ENCODE peak calls at places on chromosome 14, in six cellular contexts. One of them, this sample, is unnamed.

GRCh38 chr14:77194706-77195105 is 13.1 kb downstream of the TMEM63C start:
- DNase-seq in lung: no peak
- DNase-seq in tibial artery: no peak
- DNase-seq in stomach: no peak
- DNase-seq in gastrocnemius medialis: no peak
- DNase-seq in mammary epithelial cell: no peak
- DNase-seq in this sample: no peak

GRCh38 chr14:45526715-45527549 is 273.9 kb upstream of the MIS18BP1 start:
- DNase-seq in lung: no peak
- DNase-seq in tibial artery: no peak
- DNase-seq in stomach: peak; percentile 49
- DNase-seq in gastrocnemius medialis: peak; percentile 4
- DNase-seq in mammary epithelial cell: peak; percentile 45
- DNase-seq in this sample: no peak

GRCh38 chr14:53144244-53144643 is 8.9 kb downstream of the DDHD1 start:
- DNase-seq in lung: no peak
- DNase-seq in tibial artery: no peak
- DNase-seq in stomach: no peak
- DNase-seq in gastrocnemius medialis: no peak
- DNase-seq in mammary epithelial cell: no peak
- DNase-seq in this sample: no peak

GRCh38 chr14:99579077-99579836 is 24.8 kb downstream of the CCDC85C start:
- DNase-seq in lung: peak; percentile 81
- DNase-seq in tibial artery: no peak
- DNase-seq in stomach: peak; percentile 92
- DNase-seq in gastrocnemius medialis: no peak
- DNase-seq in mammary epithelial cell: peak; percentile 63
- DNase-seq in this sample: no peak

GRCh38 chr14:61417890-61418455 is 96.6 kb downstream of the PRKCH start:
- DNase-seq in lung: no peak
- DNase-seq in tibial artery: no peak
- DNase-seq in stomach: no peak
- DNase-seq in gastrocnemius medialis: no peak
- DNase-seq in mammary epithelial cell: no peak
- DNase-seq in this sample: no peak

GRCh38 chr14:21543426-21544350 is 17.5 kb upstream of the SALL2 start:
- DNase-seq in lung: no peak
- DNase-seq in tibial artery: no peak
- DNase-seq in stomach: no peak
- DNase-seq in gastrocnemius medialis: no peak
- DNase-seq in mammary epithelial cell: no peak
- DNase-seq in this sample: no peak

GRCh38 chr14:82855912-82856381 is 1322.3 kb upstream of the SEL1L start:
- DNase-seq in lung: no peak
- DNase-seq in tibial artery: no peak
- DNase-seq in stomach: no peak
- DNase-seq in gastrocnemius medialis: no peak
- DNase-seq in mammary epithelial cell: peak; percentile 8
- DNase-seq in this sample: no peak

GRCh38 chr14:43085820-43086219 is 1421.3 kb downstream of the FSCB start:
- DNase-seq in lung: no peak
- DNase-seq in tibial artery: no peak
- DNase-seq in stomach: no peak
- DNase-seq in gastrocnemius medialis: no peak
- DNase-seq in mammary epithelial cell: no peak
- DNase-seq in this sample: no peak

GRCh38 chr14:98578204-98578603 is 693.8 kb downstream of the BCL11B start:
- DNase-seq in lung: no peak
- DNase-seq in tibial artery: no peak
- DNase-seq in stomach: no peak
- DNase-seq in gastrocnemius medialis: no peak
- DNase-seq in mammary epithelial cell: peak; percentile 94
- DNase-seq in this sample: no peak

GRCh38 chr14:106826833-106827369 is 1300.5 kb downstream of the TMEM121 start:
- DNase-seq in lung: no peak
- DNase-seq in tibial artery: no peak
- DNase-seq in stomach: no peak
- DNase-seq in gastrocnemius medialis: no peak
- DNase-seq in mammary epithelial cell: peak; percentile 69
- DNase-seq in this sample: no peak

GRCh38 chr14:77488558-77488957 is 10.1 kb downstream of the ISM2 start:
- DNase-seq in lung: no peak
- DNase-seq in tibial artery: no peak
- DNase-seq in stomach: no peak
- DNase-seq in gastrocnemius medialis: no peak
- DNase-seq in mammary epithelial cell: no peak
- DNase-seq in this sample: no peak

GRCh38 chr14:30214456-30215090 is 286.9 kb upstream of the PRKD1 start:
- DNase-seq in lung: no peak
- DNase-seq in tibial artery: no peak
- DNase-seq in stomach: no peak
- DNase-seq in gastrocnemius medialis: no peak
- DNase-seq in mammary epithelial cell: peak; percentile 55
- DNase-seq in this sample: no peak

GRCh38 chr14:80455031-80455430 is 243.7 kb upstream of the DIO2 start:
- DNase-seq in lung: no peak
- DNase-seq in tibial artery: no peak
- DNase-seq in stomach: no peak
- DNase-seq in gastrocnemius medialis: peak; percentile 38
- DNase-seq in mammary epithelial cell: no peak
- DNase-seq in this sample: no peak
- TF ChIP-seq CTCF in lung: no peak
- TF ChIP-seq CTCF in tibial artery: no peak
- TF ChIP-seq CTCF in stomach: no peak
- TF ChIP-seq CTCF in gastrocnemius medialis: no peak
- TF ChIP-seq CTCF in mammary epithelial cell: no peak
- TF ChIP-seq CTCF in this sample: no peak

GRCh38 chr14:92040431-92041040 is 677 bp upstream of the TRIP11 start:
- DNase-seq in lung: no peak
- DNase-seq in tibial artery: no peak
- DNase-seq in stomach: peak; percentile 37
- DNase-seq in gastrocnemius medialis: no peak
- DNase-seq in mammary epithelial cell: peak; percentile 54
- DNase-seq in this sample: no peak

GRCh38 chr14:92039720-92040430 is at the start of gene TRIP11:
- DNase-seq in lung: peak; percentile 94
- DNase-seq in tibial artery: peak; percentile 96
- DNase-seq in stomach: peak; percentile 95
- DNase-seq in gastrocnemius medialis: peak; percentile 90
- DNase-seq in mammary epithelial cell: peak; percentile 90
- DNase-seq in this sample: peak; percentile 97

GRCh38 chr14:92037989-92038388 is 1.9 kb downstream of the TRIP11 start:
- DNase-seq in lung: no peak
- DNase-seq in tibial artery: no peak
- DNase-seq in stomach: no peak
- DNase-seq in gastrocnemius medialis: no peak
- DNase-seq in mammary epithelial cell: peak; percentile 3
- DNase-seq in this sample: no peak

GRCh38 chr14:92039073-92039719 is 663 bp downstream of the TRIP11 start:
- DNase-seq in lung: no peak
- DNase-seq in tibial artery: no peak
- DNase-seq in stomach: no peak
- DNase-seq in gastrocnemius medialis: no peak
- DNase-seq in mammary epithelial cell: peak; percentile 72
- DNase-seq in this sample: peak; percentile 77

DNA sequence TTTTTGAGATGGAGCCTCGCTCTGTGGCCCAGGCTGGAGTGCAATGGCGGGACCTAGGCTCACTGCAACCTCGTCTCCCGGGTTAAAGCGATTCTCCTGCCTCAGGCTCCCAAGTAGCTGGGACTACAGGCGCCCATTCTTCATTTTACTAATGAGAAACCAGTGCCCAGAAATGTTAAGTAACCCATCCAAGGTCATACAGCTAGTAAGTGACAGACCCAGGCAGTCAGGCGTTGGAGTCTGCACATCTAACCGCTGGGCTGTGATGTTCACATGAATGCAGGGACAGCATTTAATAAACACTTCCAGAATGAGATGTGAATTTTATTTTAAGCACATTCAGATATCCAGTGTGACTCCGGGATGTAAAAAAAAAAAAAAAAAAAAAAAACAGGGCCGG is 1.3 kb upstream of the TRIP11 start:
- DNase-seq in lung: no peak
- DNase-seq in tibial artery: no peak
- DNase-seq in stomach: no peak
- DNase-seq in gastrocnemius medialis: no peak
- DNase-seq in mammary epithelial cell: no peak
- DNase-seq in this sample: no peak
- H3K4me3 ChIP-seq in lung: no peak overlapping the region
- H3K4me3 ChIP-seq in tibial artery: peak overlapping the region; percentile 93
- H3K4me3 ChIP-seq in stomach: peak overlapping the region; percentile 95
- H3K4me3 ChIP-seq in gastrocnemius medialis: peak overlapping the region; percentile 92
- H3K4me3 ChIP-seq in mammary epithelial cell: peak overlapping the region; percentile 75
- H3K4me3 ChIP-seq in this sample: peak overlapping the region; percentile 90

GRCh38 chr14:95338436-95338835 is 18.7 kb upstream of the CLMN start:
- DNase-seq in lung: no peak
- DNase-seq in tibial artery: no peak
- DNase-seq in stomach: no peak
- DNase-seq in gastrocnemius medialis: no peak
- DNase-seq in mammary epithelial cell: no peak
- DNase-seq in this sample: no peak

GRCh38 chr14:95341115-95341514 is 21.4 kb upstream of the CLMN start:
- DNase-seq in lung: no peak
- DNase-seq in tibial artery: no peak
- DNase-seq in stomach: no peak
- DNase-seq in gastrocnemius medialis: no peak
- DNase-seq in mammary epithelial cell: peak; percentile 50
- DNase-seq in this sample: no peak

GRCh38 chr14:95341564-95341963 is 21.9 kb upstream of the CLMN start:
- DNase-seq in lung: no peak
- DNase-seq in tibial artery: no peak
- DNase-seq in stomach: no peak
- DNase-seq in gastrocnemius medialis: no peak
- DNase-seq in mammary epithelial cell: no peak
- DNase-seq in this sample: no peak

GRCh38 chr14:95340201-95340697 is 20.5 kb upstream of the CLMN start:
- DNase-seq in lung: peak; percentile 41
- DNase-seq in tibial artery: no peak
- DNase-seq in stomach: peak; percentile 93
- DNase-seq in gastrocnemius medialis: no peak
- DNase-seq in mammary epithelial cell: no peak
- DNase-seq in this sample: no peak

DNA sequence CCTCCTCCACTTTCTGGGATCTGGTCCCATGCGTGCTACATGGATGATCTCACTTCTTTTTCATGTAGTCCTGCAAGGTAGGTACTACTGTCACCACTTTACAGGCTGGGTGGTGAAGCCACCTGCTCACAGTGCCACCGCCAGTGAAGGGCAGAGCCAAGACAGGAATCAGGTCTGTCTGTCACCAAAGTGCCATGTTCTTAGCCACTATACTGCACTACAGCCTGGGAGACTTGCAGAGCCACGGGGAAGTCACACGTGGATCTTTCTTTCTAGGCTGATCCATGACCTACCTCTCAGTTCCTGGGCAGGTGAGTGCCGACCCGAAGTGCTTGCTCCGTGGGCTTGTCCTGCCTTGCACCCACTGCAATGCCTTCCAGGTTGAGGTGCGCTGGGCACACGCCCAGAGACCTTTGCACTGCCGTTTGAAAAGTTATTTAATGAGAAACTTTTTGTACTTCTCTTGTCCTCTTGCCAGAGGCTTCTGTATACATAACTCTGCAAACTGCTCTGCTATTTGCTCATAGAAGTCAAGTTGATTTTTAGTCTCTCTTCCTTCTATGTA is 19.7 kb upstream of the CLMN start:
- DNase-seq in lung: no peak
- DNase-seq in tibial artery: no peak
- DNase-seq in stomach: peak; percentile 81
- DNase-seq in gastrocnemius medialis: no peak
- DNase-seq in mammary epithelial cell: no peak
- DNase-seq in this sample: no peak
- H3K4me1 ChIP-seq in lung: no peaks in the 10 kb centered on the region
- H3K4me1 ChIP-seq in tibial artery: peaks cover 4% of the 10 kb centered on the region
- H3K4me1 ChIP-seq in stomach: no peaks in the 10 kb centered on the region
- H3K4me1 ChIP-seq in gastrocnemius medialis: no peaks in the 10 kb centered on the region
- H3K4me1 ChIP-seq in mammary epithelial cell: peaks cover 16% of the 10 kb centered on the region
- H3K4me1 ChIP-seq in this sample: peaks cover 2% of the 10 kb centered on the region

GRCh38 chr14:100874051-100874410 is 29.5 kb downstream of the RTL1 start:
- DNase-seq in lung: no peak
- DNase-seq in tibial artery: peak; percentile 47
- DNase-seq in stomach: no peak
- DNase-seq in gastrocnemius medialis: no peak
- DNase-seq in mammary epithelial cell: no peak
- DNase-seq in this sample: no peak

GRCh38 chr14:100874411-100875091 is 29.0 kb downstream of the RTL1 start:
- DNase-seq in lung: no peak
- DNase-seq in tibial artery: peak; percentile 56
- DNase-seq in stomach: no peak
- DNase-seq in gastrocnemius medialis: no peak
- DNase-seq in mammary epithelial cell: no peak
- DNase-seq in this sample: peak; percentile 37

GRCh38 chr14:100873083-100873482 is 30.4 kb downstream of the RTL1 start:
- DNase-seq in lung: no peak
- DNase-seq in tibial artery: peak; percentile 47
- DNase-seq in stomach: no peak
- DNase-seq in gastrocnemius medialis: no peak
- DNase-seq in mammary epithelial cell: no peak
- DNase-seq in this sample: peak; percentile 13

GRCh38 chr14:100875861-100876590 is 27.5 kb downstream of the RTL1 start:
- DNase-seq in lung: no peak
- DNase-seq in tibial artery: no peak
- DNase-seq in stomach: no peak
- DNase-seq in gastrocnemius medialis: no peak
- DNase-seq in mammary epithelial cell: no peak
- DNase-seq in this sample: peak; percentile 26

GRCh38 chr14:100875126-100875525 is 28.4 kb downstream of the RTL1 start:
- DNase-seq in lung: no peak
- DNase-seq in tibial artery: peak; percentile 40
- DNase-seq in stomach: no peak
- DNase-seq in gastrocnemius medialis: no peak
- DNase-seq in mammary epithelial cell: no peak
- DNase-seq in this sample: no peak
- TF ChIP-seq CTCF in lung: no peak
- TF ChIP-seq CTCF in tibial artery: no peak
- TF ChIP-seq CTCF in stomach: no peak
- TF ChIP-seq CTCF in gastrocnemius medialis: no peak
- TF ChIP-seq CTCF in mammary epithelial cell: no peak
- TF ChIP-seq CTCF in this sample: no peak

GRCh38 chr14:103941973-103942736 is at the start of gene RD3L:
- DNase-seq in lung: no peak
- DNase-seq in tibial artery: no peak
- DNase-seq in stomach: no peak
- DNase-seq in gastrocnemius medialis: no peak
- DNase-seq in mammary epithelial cell: no peak
- DNase-seq in this sample: no peak
- H3K4me3 ChIP-seq in lung: no peak within 1 kb of the TSS
- H3K4me3 ChIP-seq in tibial artery: no peak within 1 kb of the TSS
- H3K4me3 ChIP-seq in stomach: no peak within 1 kb of the TSS
- H3K4me3 ChIP-seq in gastrocnemius medialis: no peak within 1 kb of the TSS
- H3K4me3 ChIP-seq in mammary epithelial cell: no peak within 1 kb of the TSS
- H3K4me3 ChIP-seq in this sample: no peak within 1 kb of the TSS

This sample was measured in psoas muscle.